ENCODE peak calls at places on chromosomes 6 and 20, in nine cellular contexts. E is OCI-M1, L is tibial artery, V is sciatic nerve, Y is uterus, J is OCI-LY7, I is K562, O is SK-N-SH, P is hippocampal formation. K is an unnamed sample.

GRCh38 chr6:123997223-123997622 is 193.6 kb downstream of the NKAIN2 start:
- DNase-seq in E (peak; percentile 63), L (no peak), V (no peak), Y (no peak), J (peak; percentile 0), I (no peak), O (no peak), P (no peak), K (no peak)

GRCh38 chr20:55160996-55161395 is 685.6 kb downstream of the DOK5 start:
- DNase-seq in E (no peak), L (no peak), V (no peak), Y (no peak), J (no peak), I (no peak), O (no peak), P (no peak), K (no peak)

GRCh38 chr6:154923199-154923869 is 71.8 kb upstream of the TIAM2 start:
- DNase-seq in E (no peak), L (no peak), V (no peak), Y (no peak), J (no peak), I (no peak), O (no peak), P (no peak), K (no peak)

GRCh38 chr20:57555457-57556184 is 5.3 kb upstream of the PCK1 start:
- DNase-seq in E (no peak), L (no peak), V (no peak), Y (no peak), J (no peak), I (no peak), O (no peak), P (no peak), K (no peak)

GRCh38 chr20:41229259-41229658 is 88.3 kb downstream of the ZHX3 start:
- DNase-seq in E (no peak), L (no peak), V (no peak), Y (no peak), J (no peak), I (no peak), O (no peak), P (no peak), K (no peak)

GRCh38 chr6:141641951-141642350 is 490.8 kb upstream of the GJE1 start:
- DNase-seq in E (no peak), L (no peak), V (no peak), Y (no peak), J (no peak), I (no peak), O (no peak), P (no peak), K (no peak)

GRCh38 chr6:139863356-139863755 is 488.9 kb upstream of the CITED2 start:
- DNase-seq in E (no peak), L (no peak), V (no peak), Y (no peak), J (no peak), I (no peak), O (no peak), P (no peak), K (no peak)

GRCh38 chr6:12182676-12183075 is 107.5 kb upstream of the EDN1 start:
- DNase-seq in E (no peak), L (no peak), V (no peak), Y (no peak), J (no peak), I (no peak), O (no peak), P (no peak), K (no peak)

GRCh38 chr6:136401749-136402148 is 112.1 kb upstream of the BCLAF1 start:
- DNase-seq in E (no peak), L (no peak), V (no peak), Y (no peak), J (no peak), I (no peak), O (no peak), P (no peak), K (no peak)

GRCh38 chr6:125597411-125598253 is 151.8 kb upstream of the HEY2 start:
- DNase-seq in E (no peak), L (peak; percentile 69), V (no peak), Y (no peak), J (peak; percentile 28), I (no peak), O (no peak), P (no peak), K (no peak)

GRCh38 chr20:32651537-32651936 is 22.2 kb downstream of the C20orf203 start:
- DNase-seq in E (peak; percentile 71), L (no peak), V (no peak), Y (no peak), J (peak; percentile 20), I (no peak), O (no peak), P (no peak), K (no peak)

GRCh38 chr6:143119260-143119659 is 58.6 kb downstream of the AIG1 start:
- DNase-seq in E (no peak), L (no peak), V (no peak), Y (no peak), J (no peak), I (no peak), O (no peak), P (no peak), K (no peak)

GRCh38 chr20:57223648-57224489 is 42.6 kb downstream of the BMP7 start:
- DNase-seq in E (no peak), L (no peak), V (peak; percentile 68), Y (peak; percentile 31), J (peak; percentile 41), I (no peak), O (no peak), P (no peak), K (no peak)

GRCh38 chr6:130836071-130836670 is 9.0 kb downstream of the SMLR1 start:
- DNase-seq in E (no peak), L (no peak), V (no peak), Y (no peak), J (no peak), I (no peak), O (no peak), P (peak; percentile 2), K (no peak)

GRCh38 chr6:123648723-123649122 is 12.0 kb upstream of the TRDN start:
- DNase-seq in E (no peak), L (no peak), V (no peak), Y (no peak), J (no peak), I (no peak), O (no peak), P (no peak), K (no peak)

GRCh38 chr6:32116674-32117073 is 7.5 kb upstream of the TNXB start:
- DNase-seq in E (peak; percentile 47), L (no peak), V (no peak), Y (no peak), J (peak; percentile 38), I (peak; percentile 74), O (peak; percentile 64), P (no peak), K (no peak)

GRCh38 chr20:48845721-48846306 is 18.0 kb upstream of the PREX1 start:
- DNase-seq in E (no peak), L (no peak), V (no peak), Y (no peak), J (no peak), I (no peak), O (no peak), P (no peak), K (no peak)

GRCh38 chr6:73083886-73084285 is 141.4 kb downstream of the KHDC1L start:
- DNase-seq in E (no peak), L (no peak), V (no peak), Y (no peak), J (no peak), I (no peak), O (no peak), P (no peak), K (no peak)

GRCh38 chr6:137265574-137265973 is 46.4 kb upstream of the IFNGR1 start:
- DNase-seq in E (no peak), L (no peak), V (no peak), Y (no peak), J (no peak), I (no peak), O (no peak), P (no peak), K (no peak)

K was measured in skeletal muscle cell.